ENCODE peak calls at places on chromosomes 6 and 20, in eight cellular contexts. G, E, A, X, S, C, W and V are unnamed samples.

GRCh38 chr20:19913927-19914614 is 103.1 kb upstream of the NAA20 start:
- DNase-seq in X (peak; percentile 43), S (no peak), W (no peak), G (peak; percentile 85), A (no peak), E (no peak), C (no peak), V (no peak)

GRCh38 chr6:16296061-16296670 is 57.8 kb downstream of the GMPR start:
- DNase-seq in E (no peak), S (no peak), A (no peak), G (no peak), W (no peak), C (no peak), X (no peak), V (no peak)

GRCh38 chr20:17889226-17889625 is 79.4 kb downstream of the SNX5 start:
- DNase-seq in X (no peak), C (peak; percentile 65), W (no peak), G (no peak), A (peak; percentile 57), E (no peak), S (no peak), V (no peak)

GRCh38 chr20:10647471-10647870 is 26.3 kb downstream of the JAG1 start:
- DNase-seq in G (no peak), X (no peak), A (no peak), E (no peak), W (no peak), S (no peak), C (peak; percentile 47), V (no peak)

GRCh38 chr20:7137395-7138151 is 370.1 kb downstream of the BMP2 start:
- DNase-seq in E (no peak), A (no peak), G (no peak), W (no peak), X (no peak), C (no peak), S (no peak), V (no peak)

GRCh38 chr6:123777554-123777953 is 26.1 kb upstream of the NKAIN2 start:
- DNase-seq in E (no peak), C (peak; percentile 7), A (peak; percentile 16), S (no peak), X (no peak), W (no peak), G (no peak), V (no peak)

GRCh38 chr6:127816643-127817042 is 84.2 kb downstream of the THEMIS start:
- DNase-seq in C (no peak), G (no peak), W (no peak), A (no peak), E (no peak), X (no peak), S (no peak), V (no peak)

GRCh38 chr20:12113468-12114371 is 196.0 kb downstream of the BTBD3 start:
- DNase-seq in C (peak; percentile 70), S (peak; percentile 39), E (peak; percentile 89), A (peak; percentile 89), G (no peak), W (no peak), X (no peak), V (no peak)

GRCh38 chr6:87945966-87946365 is 101.7 kb upstream of the SPACA1 start:
- DNase-seq in S (no peak), E (peak; percentile 54), X (no peak), A (no peak), G (peak; percentile 85), C (no peak), W (no peak), V (no peak)

GRCh38 chr20:39117486-39117885 is 155.3 kb downstream of the DHX35 start:
- DNase-seq in E (no peak), X (peak; percentile 52), C (peak; percentile 46), W (no peak), A (no peak), S (no peak), G (peak; percentile 75), V (no peak)

GRCh38 chr20:25453035-25453810 is 45.8 kb downstream of the GINS1 start:
- DNase-seq in A (no peak), X (no peak), W (no peak), G (no peak), E (no peak), S (no peak), C (peak; percentile 42), V (no peak)

GRCh38 chr20:63782521-63782971 is 43.0 kb downstream of the SLC2A4RG start:
- DNase-seq in W (no peak), E (no peak), A (no peak), X (no peak), G (no peak), C (no peak), S (no peak), V (no peak)

GRCh38 chr6:129717287-129717686 is 7.3 kb upstream of the ARHGAP18 start:
- DNase-seq in W (no peak), X (peak; percentile 43), C (peak; percentile 67), A (no peak), G (no peak), E (no peak), S (no peak), V (no peak)

GRCh38 chr20:62923669-62924566 is 2.4 kb downstream of the DIDO1 start:
- DNase-seq in W (no peak), C (no peak), E (no peak), X (no peak), A (no peak), G (no peak), S (no peak), V (no peak)

GRCh38 chr20:42852691-42853090 is 337.0 kb downstream of the PTPRT start:
- DNase-seq in X (no peak), G (no peak), S (no peak), E (no peak), C (no peak), A (no peak), W (no peak), V (no peak)

GRCh38 chr6:25962368-25963127 is at the start of gene TRIM38:
- DNase-seq in X (peak; percentile 93), E (peak; percentile 71), W (peak; percentile 44), S (peak; percentile 74), A (peak; percentile 19), C (peak; percentile 94), G (peak; percentile 36), V (no peak)

GRCh38 chr6:36954262-36954931 is at the start of gene PI16:
- DNase-seq in W (no peak), S (no peak), C (no peak), A (no peak), E (no peak), G (no peak), X (no peak), V (no peak)

GRCh38 chr20:16020971-16021370 is 552.3 kb downstream of the KIF16B start:
- DNase-seq in A (peak; percentile 11), C (peak; percentile 70), W (no peak), X (peak; percentile 62), G (peak; percentile 25), S (no peak), E (no peak), V (no peak)

GRCh38 chr6:116472710-116473109 is 11.5 kb downstream of the CALHM6 start:
- DNase-seq in X (no peak), W (no peak), S (no peak), E (no peak), A (no peak), C (no peak), G (no peak), V (no peak)

GRCh38 chr6:29748391-29749352 is 25.4 kb downstream of the HLA-F start:
- DNase-seq in X (peak; percentile 59), A (peak; percentile 27), G (peak; percentile 49), W (no peak), S (peak; percentile 97), C (peak; percentile 91), E (peak; percentile 96), V (no peak)

GRCh38 chr6:89295981-89296380 is 19.1 kb downstream of the GABRR2 start:
- DNase-seq in W (no peak), S (no peak), C (no peak), E (no peak), G (no peak), X (no peak), A (no peak), V (no peak)

GRCh38 chr6:89287351-89288028 is 27.6 kb downstream of the GABRR2 start:
- DNase-seq in G (no peak), E (no peak), A (no peak), C (no peak), X (no peak), S (no peak), W (no peak), V (no peak)

GRCh38 chr6:89289710-89290109 is 25.4 kb downstream of the GABRR2 start:
- DNase-seq in G (no peak), C (no peak), A (no peak), X (no peak), S (no peak), E (no peak), W (no peak), V (no peak)

GRCh38 chr6:89290401-89291155 is 24.5 kb downstream of the GABRR2 start:
- DNase-seq in A (no peak), S (no peak), W (no peak), X (no peak), E (no peak), G (no peak), C (no peak), V (no peak)

GRCh38 chr6:89291256-89291819 is 23.8 kb downstream of the GABRR2 start:
- DNase-seq in E (no peak), S (no peak), W (no peak), X (no peak), G (no peak), C (no peak), A (no peak), V (no peak)
- TF ChIP-seq CTCF in E (no peak), S (no peak), W (no peak), X (no peak), G (no peak), C (no peak), A (no peak), V (no peak)

GRCh38 chr20:50625986-50626677 is 65.2 kb downstream of the RIPOR3 start:
- DNase-seq in G (no peak), C (peak; percentile 73), S (peak; percentile 75), W (no peak), X (peak; percentile 34), A (no peak), E (no peak), V (peak; percentile 77)
- TF ChIP-seq CTCF in G (peak; percentile 48), C (peak; percentile 71), S (peak; percentile 51), W (peak; percentile 48), X (peak; percentile 85), A (peak; percentile 67), E (no peak), V (peak; percentile 68)

DNA sequence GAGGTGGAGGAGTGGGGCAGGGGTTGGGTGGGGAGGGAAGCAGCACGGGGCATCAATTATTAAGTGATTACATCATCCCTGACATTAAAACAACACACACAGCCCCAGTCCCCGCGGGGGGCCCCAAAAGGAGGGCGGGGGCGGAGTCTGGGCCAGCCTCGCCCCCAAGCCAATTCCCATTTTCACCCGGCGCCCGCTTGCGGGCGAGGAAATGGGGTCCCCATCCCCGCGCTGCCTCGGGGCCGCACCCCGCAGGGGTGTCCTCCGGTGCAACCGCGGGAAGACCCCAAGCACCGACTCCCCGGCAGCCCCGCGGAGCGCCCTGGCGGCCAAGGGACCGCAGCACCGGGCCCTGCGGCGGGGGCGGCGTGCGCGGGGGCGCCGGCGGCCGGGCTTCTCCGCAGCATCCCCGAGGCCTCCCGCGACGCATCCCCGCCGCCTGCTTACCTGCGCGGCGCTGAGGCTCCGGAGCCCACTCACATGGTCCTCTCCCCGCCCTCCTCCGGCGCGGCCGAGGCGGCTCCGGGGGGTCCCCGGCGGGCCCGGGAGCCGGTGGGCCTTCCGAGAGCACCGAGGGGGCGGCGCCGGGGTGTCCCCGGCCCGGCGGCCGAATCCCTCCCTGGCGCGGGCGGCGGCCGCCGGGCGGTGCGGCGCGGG is 603 bp downstream of the FYN start:
- DNase-seq in S (peak; percentile 55), W (no peak), C (peak; percentile 80), E (no peak), A (no peak), X (peak; percentile 32), G (no peak), V (no peak)
- TF ChIP-seq CTCF in S (no peak), W (no peak), C (no peak), E (no peak), A (no peak), X (no peak), G (no peak), V (no peak)

GRCh38 chr20:51172558-51173428 is 149.9 kb upstream of the KCNG1 start:
- DNase-seq in E (no peak), G (no peak), S (no peak), W (no peak), X (no peak), A (no peak), C (no peak), V (no peak)
- TF ChIP-seq CTCF in E (no peak), G (no peak), S (no peak), W (no peak), X (no peak), A (no peak), C (no peak), V (no peak)